ENCODE peak calls at places on chromosome 3, in four cellular contexts. E is K562, J is WTC11, L is HepG2. B is an unnamed sample.

GRCh38 chr3:47590212-47590611 is 11.5 kb upstream of the CSPG5 start:
- DNase-seq in E (no peak), J (no peak), L (no peak), B (no peak)

GRCh38 chr3:39707314-39707909 is 102.0 kb upstream of the MYRIP start:
- DNase-seq in E (peak), J (no peak), L (peak), B (peak)

GRCh38 chr3:179703816-179704215 is 51.0 kb downstream of the USP13 start:
- DNase-seq in E (no peak), J (no peak), L (no peak), B (no peak)

GRCh38 chr3:111874177-111874820 is 15.2 kb downstream of the PHLDB2 start:
- DNase-seq in E (no peak), J (no peak), L (peak), B (no peak)

GRCh38 chr3:166455724-166456123 is 618.5 kb upstream of the BCHE start:
- DNase-seq in E (no peak), J (no peak), L (no peak), B (no peak)

GRCh38 chr3:139897759-139898158 is 37.2 kb upstream of the CLSTN2 start:
- DNase-seq in E (no peak), J (no peak), L (no peak), B (no peak)

GRCh38 chr3:159982442-159982841 is 6.2 kb upstream of the IL12A start:
- DNase-seq in E (no peak), J (no peak), L (no peak), B (no peak)

GRCh38 chr3:188842628-188843027 is 329.1 kb upstream of the TPRG1 start:
- DNase-seq in E (no peak), J (no peak), L (no peak), B (no peak)

GRCh38 chr3:25427155-25428002 is 684 bp upstream of the RARB start:
- DNase-seq in E (no peak), J (no peak), L (peak), B (no peak)

GRCh38 chr3:30437172-30437571 is 169.2 kb upstream of the TGFBR2 start:
- DNase-seq in E (no peak), J (no peak), L (no peak), B (peak)

GRCh38 chr3:194265505-194265892 is 85.6 kb downstream of the CPN2 start:
- DNase-seq in E (no peak), J (no peak), L (no peak), B (no peak)

GRCh38 chr3:141707741-141708203 is 30.3 kb upstream of the RNF7 start:
- DNase-seq in E (no peak), J (no peak), L (no peak), B (no peak)

GRCh38 chr3:111864821-111865656 is 6.0 kb downstream of the PHLDB2 start:
- DNase-seq in E (no peak), J (no peak), L (peak), B (no peak)

GRCh38 chr3:43531835-43532234 is 90.0 kb downstream of the ANO10 start:
- DNase-seq in E (no peak), J (no peak), L (peak), B (no peak)

GRCh38 chr3:1469248-1469647 is 376.4 kb downstream of the CNTN6 start:
- DNase-seq in E (no peak), J (no peak), L (no peak), B (no peak)

GRCh38 chr3:102114264-102114979 is 265.1 kb downstream of the NFKBIZ start:
- DNase-seq in E (no peak), J (no peak), L (no peak), B (no peak)

GRCh38 chr3:12471228-12471627 is 13.1 kb upstream of the TSEN2 start:
- DNase-seq in E (no peak), J (no peak), L (peak), B (no peak)

GRCh38 chr3:120198305-120198878 is 86.6 kb downstream of the GPR156 start:
- DNase-seq in E (no peak), J (no peak), L (peak), B (no peak)
- TF ChIP-seq ELF4 in E (no peak), J (no peak), L (no peak), B (no peak)

DNA sequence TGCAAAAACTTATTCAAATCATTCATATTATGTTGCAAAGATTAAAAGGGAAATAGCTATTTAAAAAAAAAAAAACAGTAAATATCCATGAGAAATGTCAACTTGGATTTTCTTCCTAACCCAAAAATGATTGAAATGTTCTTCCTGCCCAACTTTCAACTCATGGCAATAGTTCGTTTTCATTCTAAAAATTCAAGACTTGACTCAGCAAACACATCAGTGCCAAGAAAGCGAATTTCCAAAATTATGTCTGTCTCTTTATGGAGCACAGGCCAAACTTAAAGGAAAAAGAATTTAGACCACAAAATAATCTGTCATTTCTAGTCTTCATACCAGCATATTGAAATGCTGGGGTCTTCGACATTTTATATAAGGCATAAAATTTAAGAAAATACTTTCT is 63.7 kb downstream of the MAGI1 start:
- DNase-seq in E (no peak), J (no peak), L (no peak), B (no peak)
- TF ChIP-seq ELF4 in E (no peak), J (no peak), L (no peak), B (no peak)

GRCh38 chr3:106862067-106862466 is 515.2 kb upstream of the CCDC54 start:
- DNase-seq in E (no peak), J (no peak), L (no peak), B (no peak)
- TF ChIP-seq ELF4 in E (no peak), J (no peak), L (no peak), B (no peak)

GRCh38 chr3:98326945-98327344 is 26.7 kb upstream of the OR5K4 start:
- DNase-seq in E (no peak), J (no peak), L (no peak), B (no peak)
- TF ChIP-seq ELF4 in E (no peak), J (no peak), L (no peak), B (no peak)

DNA sequence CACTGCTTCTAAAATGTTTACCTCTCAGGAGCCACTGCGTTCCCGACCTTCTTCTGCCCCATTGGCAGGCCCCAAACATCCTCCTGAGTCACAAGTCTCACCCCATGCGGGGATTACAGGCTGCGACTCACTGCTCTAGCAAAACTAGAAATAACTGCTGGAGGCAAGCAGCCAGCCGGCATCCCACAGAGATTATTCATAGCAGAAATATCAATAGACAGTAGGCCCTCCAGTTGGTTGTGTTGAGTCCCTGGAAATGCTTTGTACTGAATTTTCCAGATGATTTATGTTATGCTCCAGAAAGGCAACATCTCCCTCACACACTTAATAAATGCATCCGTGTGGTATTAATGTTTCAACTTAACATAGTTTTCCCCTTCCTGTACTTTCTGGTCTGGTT is 64.8 kb downstream of the RFTN1 start:
- DNase-seq in E (no peak), J (no peak), L (no peak), B (peak)
- TF ChIP-seq ELF4 in E (no peak), J (no peak), L (no peak), B (no peak)

DNA sequence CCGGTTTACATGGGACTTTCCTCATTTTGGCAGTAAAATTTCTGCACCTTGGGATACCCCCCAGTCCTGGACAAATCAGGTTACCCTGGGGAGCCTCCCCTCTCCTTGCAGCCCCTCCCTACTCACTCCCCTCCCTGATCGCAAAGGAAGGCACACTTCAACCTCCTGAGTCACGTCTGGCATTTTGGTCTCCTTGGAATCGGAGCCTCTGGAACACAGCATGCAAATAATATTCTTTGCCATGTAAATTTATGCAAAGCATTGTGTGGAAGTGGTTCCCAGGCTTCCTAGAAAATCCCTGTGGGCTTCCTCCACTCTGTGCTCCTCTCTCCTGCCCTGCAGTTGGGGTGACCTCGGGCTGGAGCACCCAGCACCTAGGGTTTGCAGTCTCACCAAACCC is 11.6 kb downstream of the SCN5A start:
- DNase-seq in E (no peak), J (no peak), L (no peak), B (no peak)
- TF ChIP-seq ELF4 in E (no peak), J (no peak), L (no peak), B (no peak)

B was measured in HEK293T.